ENCODE peak calls at places on chromosomes 4 and X, in four cellular contexts. R is K562, F is GM12878, C is HepG2. K is an unnamed sample.

GRCh38 chrX:139194571-139195280 is 335.8 kb upstream of the F9 start:
- DNase-seq in C (no peak), F (no peak), R (peak; percentile 47), K (no peak)

GRCh38 chr4:180751009-180751408 is 1492.2 kb upstream of the TENM3 start:
- DNase-seq in F (no peak), R (no peak), C (no peak), K (no peak)

GRCh38 chrX:2391869-2392606 is 108.7 kb downstream of the DHRSX start:
- DNase-seq in C (peak; percentile 92), R (peak; percentile 14), F (no peak), K (no peak)

GRCh38 chrX:136689441-136689840 is 41.5 kb downstream of the CD40LG start:
- DNase-seq in F (no peak), C (no peak), R (no peak), K (no peak)

GRCh38 chr4:103934178-103934789 is 214.5 kb upstream of the TACR3 start:
- DNase-seq in R (peak; percentile 26), C (peak; percentile 41), F (no peak), K (peak; percentile 16)

GRCh38 chr4:22485751-22486150 is 30.1 kb downstream of the ADGRA3 start:
- DNase-seq in C (no peak), F (no peak), R (no peak), K (no peak)

GRCh38 chrX:51955200-51955599 is 61.8 kb downstream of the MAGED1 start:
- DNase-seq in R (no peak), C (no peak), F (peak; percentile 23), K (no peak)

GRCh38 chr4:142840516-142841123 is 5.5 kb downstream of the INPP4B start:
- DNase-seq in R (no peak), C (peak; percentile 3), F (no peak), K (no peak)

GRCh38 chrX:125203379-125203736 is 116.3 kb upstream of the TEX13C start:
- DNase-seq in F (no peak), R (no peak), C (no peak), K (no peak)

GRCh38 chr4:144954224-144954623 is 143.8 kb downstream of the ANAPC10 start:
- DNase-seq in R (no peak), F (no peak), C (no peak), K (no peak)
- TF ChIP-seq TARDBP in R (no peak), F (no peak), C (no peak), K (no peak)

GRCh38 chr4:181956502-181956901 is 286.7 kb upstream of the TENM3 start:
- DNase-seq in C (no peak), F (no peak), R (no peak), K (no peak)

GRCh38 chr4:181950372-181951127 is 292.7 kb upstream of the TENM3 start:
- DNase-seq in F (no peak), R (no peak), C (no peak), K (no peak)

GRCh38 chr4:181949704-181950312 is 293.4 kb upstream of the TENM3 start:
- DNase-seq in C (no peak), F (no peak), R (no peak), K (no peak)

GRCh38 chr4:181951265-181951664 is 291.9 kb upstream of the TENM3 start:
- DNase-seq in C (no peak), R (no peak), F (no peak), K (no peak)

DNA sequence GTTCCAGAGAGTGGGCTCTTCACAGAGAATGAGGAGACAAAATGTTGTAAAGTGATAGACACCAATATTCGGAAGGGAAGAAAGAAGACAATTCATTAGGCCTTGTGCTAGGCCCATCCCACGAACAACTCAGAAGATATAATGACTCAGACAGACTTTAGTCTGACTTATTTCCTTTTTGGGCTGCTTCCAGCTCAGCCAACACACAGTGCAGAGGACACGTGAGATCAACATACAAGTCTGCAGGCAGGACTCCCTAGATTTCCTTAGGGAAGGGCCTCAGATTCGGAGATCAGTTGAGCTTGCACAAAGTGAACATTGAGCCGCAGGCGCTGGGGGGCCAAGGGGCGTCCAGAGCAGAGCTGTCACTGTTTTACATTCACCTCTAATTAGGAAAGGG is 290.7 kb upstream of the TENM3 start:
- DNase-seq in R (no peak), F (no peak), C (no peak), K (no peak)
- TF ChIP-seq BHLHE40 in R (no peak), F (no peak), C (no peak), K (no peak)

GRCh38 chr4:186878203-186878800 is 154.6 kb upstream of the FAT1 start:
- DNase-seq in C (no peak), R (no peak), F (no peak), K (no peak)
- TF ChIP-seq TARDBP in C (no peak), R (no peak), F (no peak), K (no peak)

GRCh38 chr4:18529482-18529881 is 507.9 kb upstream of the LCORL start:
- DNase-seq in C (no peak), R (no peak), F (no peak), K (no peak)
- TF ChIP-seq BHLHE40 in C (no peak), R (no peak), F (no peak), K (no peak)

GRCh38 chr4:185682236-185682635 is 129.8 kb downstream of the SORBS2 start:
- DNase-seq in C (no peak), R (no peak), F (no peak), K (no peak)
- TF ChIP-seq TARDBP in C (no peak), R (no peak), F (no peak), K (no peak)

DNA sequence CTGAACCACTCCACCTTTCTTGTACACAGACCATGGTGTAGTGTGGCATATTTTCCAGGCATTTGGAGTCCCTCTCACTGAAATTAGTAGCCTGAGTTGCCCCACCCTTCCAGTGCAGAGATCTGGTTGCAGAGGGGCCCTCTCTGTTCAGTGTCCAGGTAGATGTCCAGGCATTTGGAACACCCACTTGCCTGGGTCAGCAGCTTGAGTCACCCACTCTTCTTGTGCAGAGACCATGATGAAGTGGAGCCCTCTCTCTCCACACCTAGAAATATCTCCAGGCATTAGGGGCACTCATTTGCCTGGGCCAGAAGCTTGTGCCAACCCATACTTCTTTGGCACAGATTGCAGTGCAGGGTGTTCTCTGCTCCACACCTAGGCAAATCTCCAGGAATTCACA is 2733.3 kb downstream of the PCDH7 start:
- DNase-seq in F (no peak), R (no peak), C (no peak), K (no peak)
- TF ChIP-seq BHLHE40 in F (no peak), R (no peak), C (no peak), K (no peak)

GRCh38 chr4:35943606-35944005 is 300.7 kb downstream of the ARAP2 start:
- DNase-seq in C (no peak), F (no peak), R (no peak), K (no peak)
- TF ChIP-seq TARDBP in C (no peak), F (no peak), R (no peak), K (no peak)

DNA sequence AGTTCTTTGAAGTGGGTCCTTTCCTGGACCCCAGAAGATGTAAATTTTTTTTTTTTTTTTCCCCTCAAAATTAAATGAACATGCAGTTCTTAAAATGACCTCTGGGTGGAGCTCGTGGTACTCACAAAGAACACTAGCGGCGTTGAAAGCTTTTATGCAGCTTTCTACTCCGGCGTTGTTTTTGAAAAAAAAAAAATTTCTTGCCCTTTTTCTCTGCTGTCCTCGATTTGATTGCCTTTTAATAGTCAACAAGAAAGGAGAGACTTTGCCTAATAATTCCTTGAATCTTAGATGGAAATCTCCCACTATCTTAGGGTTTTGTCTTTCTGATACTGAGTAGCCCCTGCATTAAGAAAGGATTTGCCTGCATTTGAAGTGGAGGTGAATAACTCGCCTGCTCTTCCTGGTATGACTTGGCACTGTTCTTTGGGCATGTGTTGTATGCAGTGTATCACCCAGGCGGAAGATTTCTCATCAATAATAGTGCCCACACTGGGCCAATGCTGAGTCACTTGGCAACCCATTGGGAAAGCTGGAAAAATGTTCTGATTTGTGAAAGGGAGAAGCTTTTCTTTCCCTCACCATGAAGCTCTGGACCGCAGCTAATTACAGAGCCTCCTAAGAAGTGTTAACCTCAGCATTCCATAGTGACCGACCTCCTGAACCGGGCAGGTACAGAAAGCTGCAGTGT is 104.0 kb downstream of the PHEX start:
- DNase-seq in R (peak; percentile 44), F (no peak), C (peak; percentile 11), K (peak; percentile 41)
- TF ChIP-seq BHLHE40 in R (no peak), F (no peak), C (no peak), K (no peak)

GRCh38 chr4:181776655-181777054 is 466.5 kb upstream of the TENM3 start:
- DNase-seq in C (no peak), R (no peak), F (no peak), K (no peak)

GRCh38 chr4:181766061-181766460 is 477.1 kb upstream of the TENM3 start:
- DNase-seq in R (no peak), F (no peak), C (no peak), K (no peak)

GRCh38 chr4:181775298-181775697 is 467.9 kb upstream of the TENM3 start:
- DNase-seq in F (no peak), C (no peak), R (no peak), K (no peak)

GRCh38 chr4:181770971-181771370 is 472.2 kb upstream of the TENM3 start:
- DNase-seq in F (no peak), C (no peak), R (no peak), K (no peak)
- TF ChIP-seq TARDBP in F (no peak), C (no peak), R (no peak), K (no peak)

DNA sequence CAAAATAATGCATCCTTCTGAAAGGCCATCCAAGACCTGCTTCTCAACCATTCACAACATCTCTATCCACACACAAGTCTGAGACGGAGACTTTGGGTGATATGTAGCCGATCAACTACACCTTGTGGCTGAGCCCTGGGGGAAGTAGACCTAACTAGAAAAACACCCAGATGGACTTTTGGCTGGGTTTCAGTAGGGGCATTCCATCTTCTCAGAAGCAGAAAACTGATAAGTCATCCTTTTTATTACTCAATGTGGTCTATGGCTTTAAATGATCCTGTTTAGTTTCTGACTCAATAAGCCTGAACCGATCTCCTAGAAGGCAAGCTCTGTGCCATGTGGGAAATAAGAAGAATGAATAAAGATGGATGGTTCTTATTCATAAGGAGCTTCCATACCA is 82.5 kb upstream of the AFF2 start:
- DNase-seq in C (no peak), R (no peak), F (no peak), K (no peak)
- TF ChIP-seq BHLHE40 in C (no peak), R (no peak), F (no peak), K (no peak)